ENCODE peak calls at places on chromosomes 11 and 22, in ten cellular contexts. O, D, I, X, F, U, Y, Q, M and H are unnamed samples.
A peak's percentile ranks its signal among the peaks of the same experiment; 100 is the strongest.

GRCh38 chr22:25494774-25495173 is 69.7 kb upstream of the GRK3 start:
- DNase-seq in O (no peak), D (peak; percentile 64), I (no peak), X (no peak), F (no peak), U (no peak), Y (no peak), Q (peak; percentile 9), M (no peak), H (no peak)

GRCh38 chr11:116309446-116309845 is 463.3 kb downstream of the BUD13 start:
- DNase-seq in O (no peak), D (no peak), I (no peak), X (no peak), F (no peak), U (no peak), Y (no peak), Q (no peak), M (no peak), H (no peak)

GRCh38 chr11:105054723-105055492 is 9.8 kb upstream of the CARD16 start:
- DNase-seq in O (no peak), D (no peak), I (no peak), X (no peak), F (no peak), U (no peak), Y (no peak), Q (no peak), M (no peak), H (no peak)

GRCh38 chr22:37561209-37562048 is 1.1 kb downstream of the CDC42EP1 start:
- DNase-seq in O (peak; percentile 93), D (peak; percentile 46), I (peak; percentile 96), X (peak; percentile 86), F (peak; percentile 96), U (peak; percentile 97), Y (peak; percentile 73), Q (peak; percentile 87), M (peak; percentile 94), H (peak; percentile 69)

GRCh38 chr22:49091917-49092545 is 735.6 kb downstream of the BRD1 start:
- DNase-seq in O (no peak), D (no peak), I (peak; percentile 39), X (no peak), F (no peak), U (no peak), Y (no peak), Q (no peak), M (no peak), H (no peak)

GRCh38 chr22:32859743-32860142 is 58.2 kb downstream of the TIMP3 start:
- DNase-seq in O (no peak), D (no peak), I (no peak), X (no peak), F (no peak), U (no peak), Y (no peak), Q (no peak), M (no peak), H (no peak)

GRCh38 chr11:21892696-21893095 is 300.2 kb upstream of the ANO5 start:
- DNase-seq in O (no peak), D (no peak), I (no peak), X (no peak), F (no peak), U (no peak), Y (no peak), Q (no peak), M (no peak), H (no peak)

GRCh38 chr11:79200398-79201070 is 240.3 kb downstream of the TENM4 start:
- DNase-seq in O (no peak), D (no peak), I (no peak), X (no peak), F (no peak), U (no peak), Y (no peak), Q (no peak), M (no peak), H (no peak)

GRCh38 chr11:55942785-55943392 is 6.7 kb upstream of the OR5I1 start:
- DNase-seq in O (no peak), D (peak; percentile 57), I (no peak), X (peak; percentile 7), F (no peak), U (no peak), Y (peak; percentile 18), Q (peak; percentile 66), M (no peak), H (no peak)

GRCh38 chr11:110092577-110093406 is at the start of gene ZC3H12C:
- DNase-seq in O (peak; percentile 81), D (peak; percentile 82), I (peak; percentile 93), X (peak; percentile 90), F (peak; percentile 92), U (peak; percentile 95), Y (peak; percentile 77), Q (peak; percentile 92), M (peak; percentile 89), H (no peak)

GRCh38 chr22:43168416-43169309 is 17.3 kb downstream of the TSPO start:
- DNase-seq in O (peak; percentile 17), D (no peak), I (no peak), X (peak; percentile 32), F (no peak), U (no peak), Y (no peak), Q (no peak), M (no peak), H (no peak)

GRCh38 chr11:20022363-20023081 is 137.8 kb downstream of the DBX1 start:
- DNase-seq in O (no peak), D (no peak), I (no peak), X (peak; percentile 63), F (peak; percentile 52), U (no peak), Y (no peak), Q (peak; percentile 91), M (no peak), H (no peak)

GRCh38 chr11:117884994-117885393 is 8.5 kb upstream of the FXYD6 start:
- DNase-seq in O (no peak), D (no peak), I (no peak), X (peak; percentile 21), F (no peak), U (peak; percentile 82), Y (no peak), Q (no peak), M (no peak), H (no peak)

GRCh38 chr11:108593214-108593909 is at the start of gene EXPH5:
- DNase-seq in O (peak; percentile 87), D (peak; percentile 99), I (peak; percentile 97), X (peak; percentile 26), F (peak; percentile 98), U (peak; percentile 88), Y (peak; percentile 99), Q (peak; percentile 94), M (peak; percentile 97), H (peak; percentile 85)

GRCh38 chr11:107704432-107704831 is 7.4 kb downstream of the SLN start:
- DNase-seq in O (no peak), D (no peak), I (no peak), X (peak; percentile 61), F (no peak), U (no peak), Y (no peak), Q (no peak), M (peak; percentile 2), H (no peak)

GRCh38 chr22:27307545-27308279 is 493.8 kb downstream of the MN1 start:
- DNase-seq in O (no peak), D (no peak), I (no peak), X (no peak), F (no peak), U (no peak), Y (no peak), Q (no peak), M (no peak), H (no peak)

GRCh38 chr11:36361901-36362391 is 65.9 kb downstream of the PRR5L start:
- DNase-seq in O (no peak), D (no peak), I (peak; percentile 71), X (peak; percentile 85), F (no peak), U (no peak), Y (no peak), Q (peak; percentile 19), M (peak; percentile 66), H (no peak)

GRCh38 chr22:28008649-28009048 is 89.6 kb upstream of the PITPNB start:
- DNase-seq in O (no peak), D (no peak), I (no peak), X (no peak), F (no peak), U (peak; percentile 57), Y (no peak), Q (no peak), M (no peak), H (no peak)

DNA sequence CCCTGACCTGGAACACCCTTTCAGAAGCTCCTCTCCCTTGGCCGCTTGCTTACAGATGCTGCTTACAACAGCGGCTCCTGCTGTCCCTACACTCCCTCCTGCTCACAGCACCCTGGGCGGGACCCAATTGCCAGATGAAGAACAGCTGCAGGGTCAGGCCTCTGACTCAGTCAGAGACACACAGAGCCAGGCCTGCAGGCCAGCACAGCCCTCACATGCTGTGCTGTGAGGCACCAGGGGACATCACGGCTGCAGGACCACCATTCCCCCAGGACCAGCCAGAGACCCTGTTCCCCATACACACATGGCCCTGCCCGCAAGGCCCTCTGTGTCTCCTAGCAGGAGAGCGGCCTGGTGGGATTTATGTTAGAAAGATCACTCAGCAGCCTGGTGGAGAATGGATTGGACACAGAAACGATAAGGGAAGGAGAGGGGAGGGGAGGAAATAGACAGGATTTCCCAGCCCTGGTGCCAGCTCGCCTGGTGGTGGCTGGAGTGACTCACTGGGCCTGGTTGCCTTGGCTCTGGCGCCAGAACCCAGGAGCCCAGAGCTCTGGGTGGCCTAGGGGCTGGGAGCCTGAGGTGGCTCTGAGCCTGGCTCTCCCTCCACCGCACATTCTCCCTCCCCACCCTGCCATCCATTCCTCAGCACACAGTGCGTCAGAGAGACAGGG is 6.7 kb downstream of the CAPN5 start:
- DNase-seq in O (peak; percentile 83), D (no peak), I (peak; percentile 95), X (peak; percentile 94), F (peak; percentile 77), U (peak; percentile 98), Y (peak; percentile 36), Q (no peak), M (peak; percentile 75), H (no peak)
- TF ChIP-seq CTCF in O (peak; percentile 49), D (no peak), I (no peak), X (peak; percentile 58), F (no peak), U (peak; percentile 63), Y (peak; percentile 42), Q (no peak), M (no peak), H (no peak)

GRCh38 chr22:21589415-21589814 is 21.9 kb downstream of the UBE2L3 start:
- DNase-seq in O (no peak), D (no peak), I (no peak), X (no peak), F (no peak), U (no peak), Y (no peak), Q (no peak), M (no peak), H (no peak)
- H3K9me3 ChIP-seq in O (no peaks in the 10 kb centered on the region), D (no peaks in the 10 kb centered on the region), I (no peaks in the 10 kb centered on the region), X (no peaks in the 10 kb centered on the region), F (no peaks in the 10 kb centered on the region), U (no peaks in the 10 kb centered on the region), Y (no peaks in the 10 kb centered on the region), Q (no peaks in the 10 kb centered on the region), M (no peaks in the 10 kb centered on the region), H (no peaks in the 10 kb centered on the region)

GRCh38 chr11:18771266-18772035 is 20.1 kb downstream of the PTPN5 start:
- DNase-seq in O (no peak), D (no peak), I (peak; percentile 38), X (no peak), F (no peak), U (no peak), Y (no peak), Q (no peak), M (no peak), H (no peak)
- H3K27ac ChIP-seq in O (no peak overlapping the region), D (no peak overlapping the region), I (no peak overlapping the region), X (no peak overlapping the region), F (no peak overlapping the region), U (no peak overlapping the region), Y (no peak overlapping the region), Q (no peak overlapping the region), M (no peak overlapping the region), H (no peak overlapping the region)

GRCh38 chr11:131906963-131907362 is 536.5 kb downstream of the NTM start:
- DNase-seq in O (no peak), D (no peak), I (no peak), X (no peak), F (no peak), U (no peak), Y (no peak), Q (no peak), M (no peak), H (no peak)
- TF ChIP-seq CTCF in O (peak; percentile 27), D (no peak), I (no peak), X (no peak), F (no peak), U (no peak), Y (no peak), Q (peak; percentile 33), M (no peak), H (no peak)